ENCODE peak calls at places on chromosomes 2 and 18, in four cellular contexts. One of them, this sample, is unnamed.

GRCh38 chr18:79528846-79529245 is 133.1 kb downstream of the NFATC1 start:
- DNase-seq in left ventricle myocardium inferior: peak
- DNase-seq in body of pancreas: peak
- DNase-seq in AG10803: peak
- DNase-seq in this sample: peak

GRCh38 chr18:24138884-24139616 is at the start of gene CABYR:
- DNase-seq in body of pancreas: peak
- DNase-seq in AG10803: peak
- DNase-seq in left ventricle myocardium inferior: peak
- DNase-seq in this sample: peak

GRCh38 chr2:178136321-178137025 is 24.2 kb downstream of the RBM45 start:
- DNase-seq in body of pancreas: no peak
- DNase-seq in AG10803: no peak
- DNase-seq in left ventricle myocardium inferior: no peak
- DNase-seq in this sample: no peak

GRCh38 chr18:7684966-7685365 is 117.8 kb downstream of the PTPRM start:
- DNase-seq in body of pancreas: no peak
- DNase-seq in left ventricle myocardium inferior: no peak
- DNase-seq in AG10803: no peak
- DNase-seq in this sample: no peak

GRCh38 chr2:237293966-237294365 is 120.0 kb downstream of the COL6A3 start:
- DNase-seq in AG10803: peak
- DNase-seq in body of pancreas: no peak
- DNase-seq in left ventricle myocardium inferior: no peak
- DNase-seq in this sample: no peak

GRCh38 chr2:197255550-197255949 is 55.0 kb downstream of the ANKRD44 start:
- DNase-seq in left ventricle myocardium inferior: peak
- DNase-seq in body of pancreas: no peak
- DNase-seq in AG10803: peak
- DNase-seq in this sample: peak

GRCh38 chr2:30424231-30424630 is 22.8 kb upstream of the LCLAT1 start:
- DNase-seq in body of pancreas: no peak
- DNase-seq in left ventricle myocardium inferior: no peak
- DNase-seq in AG10803: no peak
- DNase-seq in this sample: no peak

GRCh38 chr2:37802106-37802791 is 122.8 kb upstream of the RMDN2 start:
- DNase-seq in body of pancreas: no peak
- DNase-seq in left ventricle myocardium inferior: no peak
- DNase-seq in AG10803: peak
- DNase-seq in this sample: peak

GRCh38 chr2:171893196-171893823 is 734 bp downstream of the SLC25A12 start:
- DNase-seq in AG10803: peak
- DNase-seq in body of pancreas: no peak
- DNase-seq in left ventricle myocardium inferior: no peak
- DNase-seq in this sample: peak

GRCh38 chr2:170737821-170738220 is 22.7 kb downstream of the SP5 start:
- DNase-seq in left ventricle myocardium inferior: no peak
- DNase-seq in body of pancreas: no peak
- DNase-seq in AG10803: no peak
- DNase-seq in this sample: no peak

GRCh38 chr2:84827978-84828575 is 52.8 kb downstream of the TRABD2A start:
- DNase-seq in AG10803: no peak
- DNase-seq in left ventricle myocardium inferior: no peak
- DNase-seq in body of pancreas: no peak
- DNase-seq in this sample: no peak

GRCh38 chr2:222532315-222532714 is 108.0 kb downstream of the SGPP2 start:
- DNase-seq in AG10803: no peak
- DNase-seq in left ventricle myocardium inferior: no peak
- DNase-seq in body of pancreas: no peak
- DNase-seq in this sample: no peak

GRCh38 chr2:3870997-3871396 is 167.6 kb downstream of the DCDC2C start:
- DNase-seq in AG10803: no peak
- DNase-seq in left ventricle myocardium inferior: no peak
- DNase-seq in body of pancreas: no peak
- DNase-seq in this sample: no peak

GRCh38 chr2:207674826-207675225 is 36.6 kb upstream of the CCNYL1 start:
- DNase-seq in AG10803: no peak
- DNase-seq in body of pancreas: no peak
- DNase-seq in left ventricle myocardium inferior: no peak
- DNase-seq in this sample: no peak

GRCh38 chr2:15967415-15968279 is 27.3 kb downstream of the MYCN start:
- DNase-seq in left ventricle myocardium inferior: no peak
- DNase-seq in body of pancreas: no peak
- DNase-seq in AG10803: no peak
- DNase-seq in this sample: no peak

GRCh38 chr2:10868465-10869314 is 43.0 kb upstream of the KCNF1 start:
- DNase-seq in left ventricle myocardium inferior: peak
- DNase-seq in body of pancreas: no peak
- DNase-seq in AG10803: peak
- DNase-seq in this sample: peak

GRCh38 chr2:112836695-112837117 is at the start of gene IL1B:
- DNase-seq in AG10803: peak
- DNase-seq in body of pancreas: no peak
- DNase-seq in left ventricle myocardium inferior: no peak
- DNase-seq in this sample: peak

GRCh38 chr2:197514754-197515153 is 1.1 kb upstream of the MOB4 start:
- DNase-seq in body of pancreas: no peak
- DNase-seq in AG10803: peak
- DNase-seq in left ventricle myocardium inferior: no peak
- DNase-seq in this sample: no peak

GRCh38 chr2:33782395-33783239 is 183.5 kb upstream of the FAM98A start:
- DNase-seq in AG10803: no peak
- DNase-seq in left ventricle myocardium inferior: no peak
- DNase-seq in body of pancreas: no peak
- DNase-seq in this sample: no peak

GRCh38 chr2:205716126-205716525 is 33.8 kb downstream of the NRP2 start:
- DNase-seq in AG10803: no peak
- DNase-seq in left ventricle myocardium inferior: no peak
- DNase-seq in body of pancreas: peak
- DNase-seq in this sample: no peak

GRCh38 chr2:63846487-63846886 is 4.8 kb downstream of the UGP2 start:
- DNase-seq in body of pancreas: no peak
- DNase-seq in left ventricle myocardium inferior: no peak
- DNase-seq in AG10803: no peak
- DNase-seq in this sample: no peak

GRCh38 chr2:63850650-63851049 is 9.0 kb downstream of the UGP2 start:
- DNase-seq in AG10803: no peak
- DNase-seq in left ventricle myocardium inferior: no peak
- DNase-seq in body of pancreas: no peak
- DNase-seq in this sample: no peak

GRCh38 chr2:63851912-63852311 is 10.2 kb downstream of the UGP2 start:
- DNase-seq in AG10803: no peak
- DNase-seq in left ventricle myocardium inferior: no peak
- DNase-seq in body of pancreas: peak
- DNase-seq in this sample: no peak

GRCh38 chr2:63850204-63850571 is 8.5 kb downstream of the UGP2 start:
- DNase-seq in body of pancreas: no peak
- DNase-seq in AG10803: no peak
- DNase-seq in left ventricle myocardium inferior: no peak
- DNase-seq in this sample: no peak

DNA sequence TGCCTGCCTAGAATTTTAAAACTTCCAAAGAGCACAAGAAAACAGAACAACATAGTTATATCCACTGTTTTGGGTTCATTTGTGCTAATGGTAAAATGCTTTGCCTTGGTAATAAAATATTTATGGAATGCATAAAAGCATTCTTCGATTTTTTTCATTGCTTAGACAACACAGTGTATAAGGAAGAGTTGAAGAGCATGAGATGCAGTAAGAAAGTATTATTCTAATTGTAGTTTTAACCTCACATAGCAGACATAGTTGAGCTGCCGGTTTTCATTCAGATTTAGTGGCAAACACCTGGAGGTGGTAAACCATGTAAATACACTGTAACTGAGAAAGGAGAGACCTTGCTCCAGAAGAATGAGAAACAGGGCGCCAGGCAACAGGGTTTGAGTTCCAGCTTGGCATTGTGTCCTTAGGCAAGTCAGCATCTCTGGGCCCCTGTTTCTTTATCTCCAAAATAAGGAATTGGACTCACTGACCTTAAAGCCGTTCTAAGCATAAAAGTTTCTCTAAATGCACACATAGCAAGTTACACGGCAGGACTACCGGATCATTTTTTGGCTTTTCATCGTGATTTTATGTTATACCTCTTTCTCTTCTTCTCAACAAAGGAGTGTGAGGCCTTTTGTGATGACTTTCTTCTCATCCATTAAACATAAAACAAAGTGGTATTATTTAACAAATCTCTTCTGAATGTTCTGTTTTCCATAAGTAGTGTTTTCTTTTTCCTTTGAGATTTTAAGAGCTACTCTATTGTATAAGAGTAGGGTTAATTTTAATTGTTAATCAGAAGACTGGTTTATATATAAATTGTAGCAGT is 7.9 kb downstream of the UGP2 start:
- DNase-seq in AG10803: peak
- DNase-seq in left ventricle myocardium inferior: no peak
- DNase-seq in body of pancreas: no peak
- DNase-seq in this sample: peak
- H3K4me3 ChIP-seq in AG10803: peak
- H3K4me3 ChIP-seq in left ventricle myocardium inferior: peak
- H3K4me3 ChIP-seq in body of pancreas: no peak
- H3K4me3 ChIP-seq in this sample: peak

GRCh38 chr2:165471349-165471975 is 2.0 kb downstream of the CSRNP3 start:
- DNase-seq in AG10803: no peak
- DNase-seq in left ventricle myocardium inferior: no peak
- DNase-seq in body of pancreas: no peak
- DNase-seq in this sample: peak

GRCh38 chr2:165470351-165470750 is 853 bp downstream of the CSRNP3 start:
- DNase-seq in body of pancreas: no peak
- DNase-seq in AG10803: no peak
- DNase-seq in left ventricle myocardium inferior: no peak
- DNase-seq in this sample: no peak

GRCh38 chr2:165474621-165475269 is 5.2 kb downstream of the CSRNP3 start:
- DNase-seq in body of pancreas: no peak
- DNase-seq in AG10803: no peak
- DNase-seq in left ventricle myocardium inferior: no peak
- DNase-seq in this sample: no peak

DNA sequence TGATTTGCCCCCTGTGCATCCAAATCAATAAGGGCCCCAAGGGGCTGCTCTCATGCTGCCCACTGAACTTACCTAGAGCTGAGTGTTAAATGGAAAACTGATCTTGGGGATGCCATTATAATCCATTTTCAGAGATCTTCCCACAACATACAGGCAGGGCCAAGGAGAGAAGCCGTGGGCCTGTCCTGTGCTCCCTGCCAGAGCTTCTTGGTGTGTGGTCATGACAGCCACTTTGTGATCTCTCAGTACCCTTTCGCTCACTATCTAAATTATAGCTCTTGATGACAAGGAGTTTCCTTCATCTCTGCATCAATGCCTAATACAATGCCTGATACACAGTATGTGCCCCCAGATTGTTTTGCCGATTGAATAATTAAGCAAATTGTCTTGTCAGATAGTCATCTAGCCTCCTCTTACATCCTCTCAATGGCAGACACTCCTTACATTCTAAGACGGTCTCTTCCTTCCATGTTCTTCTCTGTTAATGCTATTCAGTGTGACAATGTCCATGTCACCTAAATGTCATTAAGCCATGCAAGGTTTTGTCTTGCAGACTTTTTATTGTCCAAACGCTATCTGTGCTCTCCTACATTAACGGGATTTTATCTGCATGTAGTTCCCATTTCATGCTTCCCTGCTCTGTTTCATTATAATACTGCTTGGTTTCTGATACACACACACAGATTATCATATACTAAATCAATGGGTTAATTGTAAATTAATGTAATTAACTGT is 5.9 kb downstream of the CSRNP3 start:
- DNase-seq in left ventricle myocardium inferior: no peak
- DNase-seq in AG10803: no peak
- DNase-seq in body of pancreas: no peak
- DNase-seq in this sample: no peak
- H3K4me3 ChIP-seq in left ventricle myocardium inferior: no peak
- H3K4me3 ChIP-seq in AG10803: no peak
- H3K4me3 ChIP-seq in body of pancreas: no peak
- H3K4me3 ChIP-seq in this sample: no peak

GRCh38 chr2:1605102-1605501 is 139.2 kb downstream of the PXDN start:
- DNase-seq in AG10803: no peak
- DNase-seq in left ventricle myocardium inferior: peak
- DNase-seq in body of pancreas: no peak
- DNase-seq in this sample: no peak
- H3K4me3 ChIP-seq in AG10803: no peak
- H3K4me3 ChIP-seq in left ventricle myocardium inferior: peak
- H3K4me3 ChIP-seq in body of pancreas: no peak
- H3K4me3 ChIP-seq in this sample: no peak

DNA sequence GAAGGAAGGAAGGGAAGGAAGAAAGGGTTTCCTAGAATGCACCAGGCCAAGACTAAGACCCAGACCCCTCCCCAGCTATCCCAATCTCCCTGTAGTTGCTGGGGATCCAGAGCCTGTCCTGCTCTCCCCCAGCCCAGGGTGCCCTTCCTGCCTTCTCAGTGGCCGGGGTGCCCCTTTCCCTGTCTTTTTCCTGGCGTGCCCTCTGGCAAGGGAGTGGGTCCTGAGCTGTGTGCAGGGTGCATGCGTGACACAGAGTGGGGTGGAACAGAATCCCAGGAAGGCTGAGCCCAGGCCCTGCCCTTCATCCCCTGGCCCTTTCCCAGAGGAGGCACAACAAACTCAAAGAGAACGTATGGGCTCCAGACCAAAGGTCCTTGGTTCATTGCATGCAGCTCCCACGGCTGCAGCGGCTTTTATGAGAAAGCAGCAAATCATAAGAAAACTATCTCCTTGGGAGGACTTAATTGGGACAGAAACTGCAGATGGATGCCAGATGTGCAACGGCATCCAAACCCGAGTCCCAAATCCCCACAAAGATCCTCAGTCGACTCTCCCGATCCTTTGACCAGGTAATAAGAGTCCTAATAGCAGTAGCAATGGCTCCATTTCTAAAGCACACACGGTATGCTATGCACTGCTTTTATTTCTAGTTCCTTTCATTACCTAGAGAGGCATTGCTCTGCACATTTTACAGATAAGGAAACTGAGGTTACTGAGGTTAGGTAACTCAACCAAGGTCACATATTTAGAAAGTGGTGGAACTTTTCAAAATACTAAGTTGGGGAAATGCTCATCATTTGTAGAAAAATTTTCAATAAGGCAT is 12.7 kb upstream of the ARID5A start:
- DNase-seq in AG10803: peak
- DNase-seq in left ventricle myocardium inferior: no peak
- DNase-seq in body of pancreas: no peak
- DNase-seq in this sample: peak
- H3K4me3 ChIP-seq in AG10803: no peak
- H3K4me3 ChIP-seq in left ventricle myocardium inferior: no peak
- H3K4me3 ChIP-seq in body of pancreas: no peak
- H3K4me3 ChIP-seq in this sample: no peak

GRCh38 chr2:96642564-96643350 is at the start of gene FER1L5:
- DNase-seq in body of pancreas: peak
- DNase-seq in left ventricle myocardium inferior: no peak
- DNase-seq in AG10803: peak
- DNase-seq in this sample: peak
- H3K4me3 ChIP-seq in body of pancreas: no peak
- H3K4me3 ChIP-seq in left ventricle myocardium inferior: peak
- H3K4me3 ChIP-seq in AG10803: peak
- H3K4me3 ChIP-seq in this sample: peak

GRCh38 chr2:199464614-199465352 is 7.0 kb upstream of the SATB2 start:
- DNase-seq in AG10803: no peak
- DNase-seq in body of pancreas: no peak
- DNase-seq in left ventricle myocardium inferior: no peak
- DNase-seq in this sample: no peak
- H3K4me3 ChIP-seq in AG10803: no peak
- H3K4me3 ChIP-seq in body of pancreas: no peak
- H3K4me3 ChIP-seq in left ventricle myocardium inferior: no peak
- H3K4me3 ChIP-seq in this sample: no peak